ENCODE peak calls at places on chromosomes 6 and 20, in seven cellular contexts. G is K562, S is breast epithelium, O is HepG2, F is GM23338, W is HCT116, P is prostate gland. Z is an unnamed sample.

GRCh38 chr20:44069203-44069931 is 117.6 kb downstream of the JPH2 start:
- DNase-seq in O (no peak), F (no peak), W (no peak), G (no peak), S (peak; percentile 15), P (no peak), Z (peak; percentile 61)

GRCh38 chr20:60011512-60012507 is 53.6 kb downstream of the CDH26 start:
- DNase-seq in W (no peak), S (no peak), P (no peak), O (no peak), G (no peak), F (no peak), Z (peak; percentile 77)

GRCh38 chr6:170124836-170125235 is 166.0 kb downstream of the DLL1 start:
- DNase-seq in P (peak; percentile 79), O (no peak), W (no peak), F (no peak), G (no peak), S (peak; percentile 66), Z (peak; percentile 67)

GRCh38 chr20:14757728-14758127 is 420.3 kb upstream of the FLRT3 start:
- DNase-seq in O (peak; percentile 9), S (no peak), F (peak; percentile 64), W (no peak), P (no peak), G (no peak), Z (no peak)

GRCh38 chr6:31203345-31203979 is 33.0 kb upstream of the POU5F1 start:
- DNase-seq in F (no peak), W (peak; percentile 74), G (no peak), O (peak; percentile 75), P (peak; percentile 57), S (peak; percentile 54), Z (no peak)

GRCh38 chr6:160129886-160130615 is 8.4 kb downstream of the SLC22A1 start:
- DNase-seq in O (no peak), G (peak; percentile 4), W (no peak), S (no peak), F (no peak), P (no peak), Z (peak; percentile 61)

GRCh38 chr20:21519136-21519584 is 5.3 kb upstream of the NKX2-2 start:
- DNase-seq in W (no peak), O (no peak), G (no peak), P (no peak), S (no peak), F (peak; percentile 46), Z (no peak)

GRCh38 chr6:72554203-72554564 is 67.7 kb upstream of the KCNQ5 start:
- DNase-seq in F (no peak), G (no peak), W (no peak), O (no peak), P (no peak), S (no peak), Z (no peak)

GRCh38 chr20:36839150-36839549 is 36.8 kb upstream of the TLDC2 start:
- DNase-seq in F (no peak), O (no peak), G (no peak), W (no peak), P (no peak), S (no peak), Z (no peak)

GRCh38 chr20:62702886-62703852 is 5.5 kb upstream of the NTSR1 start:
- DNase-seq in W (peak; percentile 76), G (no peak), O (peak; percentile 48), P (no peak), S (no peak), F (no peak), Z (no peak)

GRCh38 chr6:18585032-18585573 is 198.0 kb downstream of the RNF144B start:
- DNase-seq in F (no peak), G (peak; percentile 24), W (peak; percentile 75), O (peak; percentile 88), S (no peak), P (no peak), Z (no peak)

GRCh38 chr20:20359628-20360027 is 8.3 kb upstream of the INSM1 start:
- DNase-seq in W (no peak), F (no peak), G (no peak), P (no peak), S (no peak), O (no peak), Z (no peak)

GRCh38 chr20:44022464-44022863 is 107.8 kb downstream of the TOX2 start:
- DNase-seq in W (no peak), O (no peak), G (no peak), P (no peak), F (no peak), S (no peak), Z (peak; percentile 43)

GRCh38 chr6:143612186-143612585 is 65.6 kb upstream of the PHACTR2 start:
- DNase-seq in P (no peak), S (no peak), G (no peak), O (no peak), F (no peak), W (no peak), Z (no peak)

GRCh38 chr6:2237001-2237400 is 8.4 kb downstream of the GMDS start:
- DNase-seq in G (no peak), S (no peak), F (no peak), W (no peak), O (no peak), P (peak; percentile 27), Z (no peak)

GRCh38 chr6:170147832-170148708 is 142.8 kb downstream of the DLL1 start:
- DNase-seq in W (no peak), P (no peak), O (no peak), G (no peak), S (peak; percentile 46), F (peak; percentile 46), Z (no peak)

GRCh38 chr6:35168461-35168861 is 27.3 kb upstream of the TCP11 start:
- DNase-seq in F (no peak), S (no peak), G (no peak), O (no peak), P (no peak), W (no peak), Z (no peak)

GRCh38 chr6:26251354-26252081 is 113.5 kb upstream of the BTN3A2 start:
- DNase-seq in O (no peak), F (peak; percentile 91), P (peak; percentile 58), S (peak; percentile 69), G (no peak), W (no peak), Z (no peak)

GRCh38 chr20:36481380-36482043 is 59.8 kb upstream of the MYL9 start:
- DNase-seq in O (no peak), P (no peak), F (peak; percentile 41), G (no peak), S (no peak), W (no peak), Z (no peak)

GRCh38 chr6:14068133-14068532 is 49.4 kb upstream of the CD83 start:
- DNase-seq in F (no peak), P (no peak), G (no peak), W (no peak), O (no peak), S (no peak), Z (no peak)

GRCh38 chr20:50980851-50981713 is 22.5 kb downstream of the MOCS3 start:
- DNase-seq in G (peak; percentile 74), F (peak; percentile 89), S (no peak), O (peak; percentile 79), W (peak; percentile 41), P (peak; percentile 23), Z (no peak)

GRCh38 chr6:167350322-167350721 is 25.4 kb downstream of the TTLL2 start:
- DNase-seq in G (no peak), O (no peak), F (peak; percentile 37), W (no peak), P (no peak), S (no peak), Z (no peak)

GRCh38 chr20:11350126-11351005 is 567.3 kb upstream of the BTBD3 start:
- DNase-seq in F (no peak), P (peak; percentile 66), W (no peak), O (no peak), S (peak; percentile 80), G (no peak), Z (no peak)

GRCh38 chr6:15431762-15432495 is 186.1 kb downstream of the JARID2 start:
- DNase-seq in G (no peak), P (no peak), F (no peak), W (no peak), S (no peak), O (peak; percentile 97), Z (no peak)

GRCh38 chr6:24064832-24065231 is 61.2 kb upstream of the NRSN1 start:
- DNase-seq in G (no peak), F (no peak), W (no peak), P (no peak), S (no peak), O (no peak), Z (no peak)

GRCh38 chr6:142680308-142680707 is 264.7 kb downstream of the HIVEP2 start:
- DNase-seq in G (no peak), P (peak; percentile 26), S (peak; percentile 20), O (no peak), F (no peak), W (no peak), Z (no peak)

GRCh38 chr20:29744071-29744470 is 1513.4 kb upstream of the DEFB115 start:
- DNase-seq in G (no peak), W (no peak), P (no peak), O (no peak), F (no peak), S (no peak), Z (no peak)

GRCh38 chr20:19598117-19598516 is 159.9 kb upstream of the RIN2 start:
- DNase-seq in W (no peak), G (no peak), P (no peak), F (peak; percentile 30), S (no peak), O (no peak), Z (no peak)

GRCh38 chr6:117861545-117861944 is 45.5 kb upstream of the SLC35F1 start:
- DNase-seq in G (no peak), F (no peak), W (no peak), P (no peak), O (no peak), S (no peak), Z (no peak)

GRCh38 chr6:117870477-117871243 is 36.4 kb upstream of the SLC35F1 start:
- DNase-seq in O (no peak), W (no peak), P (no peak), G (no peak), F (no peak), S (no peak), Z (no peak)

GRCh38 chr6:117866561-117866960 is 40.5 kb upstream of the SLC35F1 start:
- DNase-seq in F (no peak), P (no peak), S (no peak), W (no peak), O (no peak), G (no peak), Z (no peak)
- H3K4me3 ChIP-seq in F (no peak overlapping the region), P (no peak overlapping the region), S (no peak overlapping the region), W (no peak overlapping the region), O (no peak overlapping the region), G (no peak overlapping the region), Z (no peak overlapping the region)

GRCh38 chr6:152952045-152952444 is 30.8 kb downstream of the FBXO5 start:
- DNase-seq in P (no peak), W (no peak), S (no peak), O (peak; percentile 34), G (no peak), F (peak; percentile 33), Z (no peak)
- TF ChIP-seq POLR2AphosphoS5 in P (no peak), W (no peak), S (no peak), O (no peak), G (no peak), F (no peak), Z (no peak)

GRCh38 chr20:13322621-13323020 is 101.5 kb downstream of the ISM1 start:
- DNase-seq in G (no peak), F (no peak), S (no peak), P (no peak), W (no peak), O (peak; percentile 90), Z (peak; percentile 79)
- H3K4me1 ChIP-seq in G (no peaks in the 10 kb centered on the region), F (no peaks in the 10 kb centered on the region), S (no peaks in the 10 kb centered on the region), P (no peaks in the 10 kb centered on the region), W (no peaks in the 10 kb centered on the region), O (peaks cover 37% of the 10 kb centered on the region), Z (no peaks in the 10 kb centered on the region)

GRCh38 chr6:17116090-17116387 is 14.2 kb downstream of the STMND1 start:
- DNase-seq in O (no peak), F (no peak), P (no peak), G (no peak), W (no peak), S (no peak), Z (no peak)
- H3K4me3 ChIP-seq in O (no peak overlapping the region), F (no peak overlapping the region), P (no peak overlapping the region), G (no peak overlapping the region), W (no peak overlapping the region), S (no peak overlapping the region), Z (no peak overlapping the region)

Z was measured in vagina.